ENCODE peak calls at places on chromosomes 12 and 14, in eight cellular contexts. Q, S, O, I, H, K, V and U are unnamed samples.

GRCh38 chr14:94129111-94129757 is at the start of gene IFI27L2:
- DNase-seq in Q (peak; percentile 44), S (peak; percentile 92), O (peak; percentile 85), I (peak; percentile 67), H (peak; percentile 81), K (peak; percentile 67), V (peak; percentile 80), U (peak; percentile 57)

GRCh38 chr12:115584156-115584555 is 693.3 kb downstream of the MED13L start:
- DNase-seq in Q (no peak), S (no peak), O (no peak), I (no peak), H (no peak), K (no peak), V (no peak), U (no peak)

GRCh38 chr14:60508707-60509437 is at the start of gene SIX6:
- DNase-seq in Q (peak; percentile 68), S (peak; percentile 92), O (no peak), I (no peak), H (peak; percentile 6), K (no peak), V (peak; percentile 73), U (no peak)

GRCh38 chr12:20507711-20508110 is 139.4 kb downstream of the PDE3A start:
- DNase-seq in Q (no peak), S (no peak), O (no peak), I (no peak), H (no peak), K (no peak), V (no peak), U (no peak)

GRCh38 chr14:62691613-62692489 is 353.4 kb downstream of the KCNH5 start:
- DNase-seq in Q (no peak), S (no peak), O (no peak), I (no peak), H (peak; percentile 56), K (peak; percentile 40), V (no peak), U (no peak)

GRCh38 chr12:585062-586061 is 77.9 kb downstream of the NINJ2 start:
- DNase-seq in Q (no peak), S (no peak), O (no peak), I (no peak), H (no peak), K (no peak), V (no peak), U (peak; percentile 33)

GRCh38 chr14:61222388-61222787 is 58.8 kb downstream of the TMEM30B start:
- DNase-seq in Q (no peak), S (no peak), O (no peak), I (no peak), H (no peak), K (no peak), V (no peak), U (no peak)

GRCh38 chr12:9334026-9334692 is 126.0 kb upstream of the PZP start:
- DNase-seq in Q (no peak), S (no peak), O (no peak), I (no peak), H (peak; percentile 44), K (no peak), V (no peak), U (no peak)

GRCh38 chr12:53325539-53326061 is 4.2 kb upstream of the AAAS start:
- DNase-seq in Q (peak; percentile 56), S (peak; percentile 53), O (peak; percentile 39), I (no peak), H (no peak), K (no peak), V (peak; percentile 54), U (no peak)

GRCh38 chr14:79587194-79587593 is 624.1 kb downstream of the DIO2 start:
- DNase-seq in Q (no peak), S (no peak), O (no peak), I (no peak), H (peak; percentile 24), K (no peak), V (no peak), U (no peak)
- TF ChIP-seq CTCF in Q (no peak), S (no peak), O (no peak), I (no peak), H (no peak), K (no peak), V (no peak), U (no peak)

GRCh38 chr12:6237830-6238229 is 37.6 kb downstream of the CD9 start:
- DNase-seq in Q (no peak), S (no peak), O (no peak), I (no peak), H (no peak), K (no peak), V (no peak), U (no peak)
- TF ChIP-seq CTCF in Q (no peak), S (no peak), O (no peak), I (no peak), H (no peak), K (no peak), V (no peak), U (no peak)

GRCh38 chr12:30811966-30812365 is 57.2 kb upstream of the CAPRIN2 start:
- DNase-seq in Q (no peak), S (no peak), O (no peak), I (no peak), H (no peak), K (no peak), V (no peak), U (no peak)
- TF ChIP-seq CTCF in Q (no peak), S (no peak), O (no peak), I (no peak), H (no peak), K (no peak), V (no peak), U (no peak)

GRCh38 chr12:117331691-117332090 is 29.7 kb downstream of the NOS1 start:
- DNase-seq in Q (no peak), S (no peak), O (peak; percentile 4), I (no peak), H (no peak), K (no peak), V (no peak), U (no peak)
- TF ChIP-seq CTCF in Q (no peak), S (no peak), O (peak; percentile 35), I (no peak), H (no peak), K (no peak), V (no peak), U (no peak)

GRCh38 chr12:62192486-62193250 is 67.5 kb upstream of the USP15 start:
- DNase-seq in Q (peak; percentile 61), S (peak; percentile 93), O (peak; percentile 61), I (peak; percentile 86), H (peak; percentile 80), K (peak; percentile 58), V (peak; percentile 48), U (peak; percentile 79)
- TF ChIP-seq CTCF in Q (peak; percentile 61), S (peak; percentile 84), O (peak; percentile 83), I (peak; percentile 74), H (peak; percentile 86), K (no peak), V (peak; percentile 72), U (peak; percentile 78)

DNA sequence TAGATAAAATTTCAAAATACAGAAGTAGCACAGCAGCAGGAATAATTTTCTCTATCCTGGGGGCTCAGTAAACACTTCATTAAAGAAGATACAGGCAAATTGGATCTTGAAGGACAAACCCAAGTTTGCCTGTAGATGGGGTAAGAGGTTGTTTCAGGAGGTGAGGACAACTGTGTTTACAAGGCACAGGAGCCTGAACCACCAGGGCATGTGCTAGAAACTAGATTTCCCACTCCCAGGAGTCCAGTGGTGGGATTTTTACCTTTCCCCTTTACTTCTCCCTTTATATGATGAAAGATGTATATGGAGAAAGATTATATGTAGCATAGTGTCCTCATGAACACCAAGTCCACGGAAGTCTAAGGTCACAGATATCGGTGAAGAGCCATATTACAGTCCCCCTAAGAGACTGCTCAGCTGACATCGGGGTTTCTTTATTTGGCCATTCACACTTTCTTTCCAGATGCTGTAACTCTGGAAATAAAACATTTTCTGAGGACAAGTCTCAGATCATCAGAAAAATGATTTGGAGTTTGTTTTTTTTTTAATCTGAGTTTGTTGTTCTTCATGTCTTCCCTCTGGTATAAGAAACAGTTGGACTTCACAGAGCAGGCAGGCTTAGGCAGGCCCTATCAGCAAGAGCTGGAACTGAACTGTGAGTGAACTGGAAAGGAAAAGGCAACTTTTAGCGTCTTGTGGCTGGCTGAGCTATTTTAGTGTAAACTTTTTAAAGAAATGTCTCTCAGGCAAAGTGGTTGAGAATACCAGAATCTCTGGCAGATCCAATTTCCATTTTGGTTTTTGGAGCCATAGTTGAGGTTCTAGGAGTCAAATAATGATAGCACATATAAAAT is 8.0 kb upstream of the EVL start:
- DNase-seq in Q (no peak), S (peak; percentile 46), O (peak; percentile 58), I (peak; percentile 22), H (peak; percentile 28), K (no peak), V (no peak), U (no peak)
- TF ChIP-seq CTCF in Q (no peak), S (peak; percentile 50), O (peak; percentile 76), I (peak; percentile 40), H (peak; percentile 35), K (no peak), V (no peak), U (peak; percentile 30)

DNA sequence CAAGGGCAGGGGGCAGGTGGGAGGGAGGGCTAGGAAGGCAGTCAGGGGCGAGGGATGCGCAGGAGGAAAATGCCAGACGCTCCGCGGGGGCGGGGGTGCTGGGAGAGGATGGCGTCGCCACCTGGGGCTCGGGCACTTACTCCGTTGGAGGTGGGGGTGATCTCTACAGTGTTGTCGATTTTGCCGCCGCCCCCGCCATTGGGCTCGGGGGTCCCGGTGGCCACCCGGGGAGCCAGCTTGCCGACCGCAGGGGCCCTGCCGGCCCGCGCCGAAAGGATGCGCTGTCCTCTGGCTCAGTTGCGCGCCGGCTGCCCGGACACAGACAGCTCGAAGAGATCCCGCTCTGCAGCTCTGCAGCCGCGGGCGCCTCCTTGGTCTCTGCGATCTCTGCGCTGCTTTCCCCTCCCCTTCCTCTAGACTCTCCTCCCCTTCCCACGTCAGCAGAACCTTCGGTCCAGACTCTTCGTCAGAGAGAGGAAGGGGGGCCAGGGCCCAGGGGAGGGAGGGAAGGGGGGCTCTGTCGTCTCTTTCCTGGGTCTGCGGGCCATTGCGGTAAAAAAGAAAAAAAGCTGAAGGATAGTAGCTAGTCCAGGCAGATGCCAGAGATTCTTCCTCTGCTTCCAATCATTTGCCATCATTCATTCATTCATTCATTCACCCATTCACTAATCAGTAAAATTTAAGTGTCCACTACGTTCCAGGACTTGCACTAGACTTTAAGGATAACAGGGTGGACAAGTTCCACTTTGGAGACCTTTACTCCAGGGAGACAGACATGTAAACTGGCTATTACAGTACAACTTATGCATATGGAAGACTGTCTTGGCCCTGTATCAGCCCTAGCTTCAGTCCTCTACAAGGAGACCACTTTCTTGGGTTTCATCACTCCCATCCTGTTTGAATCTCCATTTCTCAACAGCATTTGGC is at the start of gene SLC22A17:
- DNase-seq in Q (peak; percentile 68), S (peak; percentile 96), O (no peak), I (no peak), H (peak; percentile 82), K (peak; percentile 68), V (peak; percentile 78), U (no peak)
- TF ChIP-seq CTCF in Q (no peak), S (no peak), O (no peak), I (no peak), H (peak; percentile 18), K (no peak), V (peak; percentile 12), U (no peak)